ENCODE peak calls at places on chromosomes 6 and 20, in five cellular contexts. O is HuH-7, T is IMR-90, G is NCI-H345, U is PC-9. V is an unnamed sample.

GRCh38 chr6:142605922-142606321 is 304.1 kb downstream of the ADGRG6 start:
- DNase-seq in O (no peak), T (peak; percentile 58), G (no peak), U (no peak), V (no peak)

GRCh38 chr6:54892831-54893230 is 46.3 kb downstream of the FAM83B start:
- DNase-seq in O (no peak), T (peak; percentile 96), G (no peak), U (no peak), V (no peak)

GRCh38 chr20:32302507-32302872 is 25.0 kb downstream of the KIF3B start:
- DNase-seq in O (no peak), T (no peak), G (no peak), U (no peak), V (no peak)

GRCh38 chr6:9064156-9064555 is 628.8 kb upstream of the SLC35B3 start:
- DNase-seq in O (no peak), T (no peak), G (peak; percentile 5), U (no peak), V (no peak)

GRCh38 chr6:127907960-127908640 is 7.2 kb upstream of the THEMIS start:
- DNase-seq in O (no peak), T (no peak), G (no peak), U (no peak), V (no peak)

GRCh38 chr20:63347950-63348827 is 13.0 kb downstream of the CHRNA4 start:
- DNase-seq in O (no peak), T (no peak), G (no peak), U (no peak), V (no peak)

GRCh38 chr6:343960-344815 is 47.4 kb upstream of the IRF4 start:
- DNase-seq in O (no peak), T (no peak), G (no peak), U (no peak), V (no peak)

GRCh38 chr6:139860193-139860592 is 485.7 kb upstream of the CITED2 start:
- DNase-seq in O (no peak), T (no peak), G (no peak), U (no peak), V (no peak)

GRCh38 chr6:39189915-39190544 is 39.2 kb downstream of the KCNK5 start:
- DNase-seq in O (peak; percentile 60), T (peak; percentile 3), G (no peak), U (no peak), V (peak; percentile 80)

GRCh38 chr20:44026932-44027685 is 112.5 kb downstream of the TOX2 start:
- DNase-seq in O (no peak), T (no peak), G (no peak), U (no peak), V (no peak)

GRCh38 chr6:46734867-46735719 is at the start of gene PLA2G7:
- DNase-seq in O (peak; percentile 60), T (no peak), G (peak; percentile 34), U (no peak), V (peak; percentile 54)

GRCh38 chr6:28898710-28898965 is 25.1 kb downstream of the TRIM27 start:
- DNase-seq in O (no peak), T (no peak), G (no peak), U (no peak), V (no peak)

GRCh38 chr6:142728910-142729481 is 216.0 kb downstream of the HIVEP2 start:
- DNase-seq in O (peak; percentile 23), T (peak; percentile 58), G (no peak), U (no peak), V (no peak)